ENCODE peak calls at places on chromosomes 2 and 18, in ten cellular contexts. One of them, this sample, is unnamed.

GRCh38 chr2:15844099-15844801 is 96.1 kb upstream of the MYCN start:
- DNase-seq in H4: no peak
- DNase-seq in GM13976: no peak
- DNase-seq in aorta: no peak
- DNase-seq in upper lobe of right lung: no peak
- DNase-seq in BJ: no peak
- DNase-seq in NCI-H2171: no peak
- DNase-seq in stimulated activated CD4-positive, alpha-beta T cell treated with anti-CD3 and anti-CD28 coated beads, Interleukin-15, amount 100 ng/mL, for 1 hour: no peak
- DNase-seq in lower lobe of right lung: no peak
- DNase-seq in AG04450: no peak
- DNase-seq in this sample: no peak

GRCh38 chr2:38274286-38275276 is 102.5 kb downstream of the ATL2 start:
- DNase-seq in upper lobe of right lung: no peak
- DNase-seq in GM13976: peak
- DNase-seq in AG04450: peak
- DNase-seq in BJ: peak
- DNase-seq in lower lobe of right lung: no peak
- DNase-seq in NCI-H2171: peak
- DNase-seq in stimulated activated CD4-positive, alpha-beta T cell treated with anti-CD3 and anti-CD28 coated beads, Interleukin-15, amount 100 ng/mL, for 1 hour: no peak
- DNase-seq in H4: peak
- DNase-seq in aorta: no peak
- DNase-seq in this sample: peak

GRCh38 chr2:233819884-233820765 is 34.2 kb downstream of the HJURP start:
- DNase-seq in stimulated activated CD4-positive, alpha-beta T cell treated with anti-CD3 and anti-CD28 coated beads, Interleukin-15, amount 100 ng/mL, for 1 hour: no peak
- DNase-seq in aorta: peak
- DNase-seq in lower lobe of right lung: no peak
- DNase-seq in upper lobe of right lung: peak
- DNase-seq in BJ: no peak
- DNase-seq in NCI-H2171: no peak
- DNase-seq in H4: no peak
- DNase-seq in GM13976: no peak
- DNase-seq in AG04450: no peak
- DNase-seq in this sample: no peak

GRCh38 chr2:206873426-206873825 is 65.9 kb upstream of the CPO start:
- DNase-seq in upper lobe of right lung: no peak
- DNase-seq in stimulated activated CD4-positive, alpha-beta T cell treated with anti-CD3 and anti-CD28 coated beads, Interleukin-15, amount 100 ng/mL, for 1 hour: no peak
- DNase-seq in aorta: no peak
- DNase-seq in NCI-H2171: peak
- DNase-seq in lower lobe of right lung: no peak
- DNase-seq in AG04450: no peak
- DNase-seq in GM13976: no peak
- DNase-seq in H4: no peak
- DNase-seq in BJ: no peak
- DNase-seq in this sample: no peak

GRCh38 chr2:20600756-20601325 is 50.1 kb downstream of the HS1BP3 start:
- DNase-seq in GM13976: no peak
- DNase-seq in stimulated activated CD4-positive, alpha-beta T cell treated with anti-CD3 and anti-CD28 coated beads, Interleukin-15, amount 100 ng/mL, for 1 hour: no peak
- DNase-seq in aorta: no peak
- DNase-seq in upper lobe of right lung: no peak
- DNase-seq in NCI-H2171: no peak
- DNase-seq in BJ: no peak
- DNase-seq in lower lobe of right lung: no peak
- DNase-seq in AG04450: no peak
- DNase-seq in H4: no peak
- DNase-seq in this sample: no peak

GRCh38 chr2:160431441-160431840 is 62.2 kb downstream of the RBMS1 start:
- DNase-seq in upper lobe of right lung: no peak
- DNase-seq in stimulated activated CD4-positive, alpha-beta T cell treated with anti-CD3 and anti-CD28 coated beads, Interleukin-15, amount 100 ng/mL, for 1 hour: no peak
- DNase-seq in NCI-H2171: no peak
- DNase-seq in BJ: no peak
- DNase-seq in lower lobe of right lung: no peak
- DNase-seq in AG04450: no peak
- DNase-seq in GM13976: no peak
- DNase-seq in H4: no peak
- DNase-seq in aorta: no peak
- DNase-seq in this sample: peak

GRCh38 chr2:229922449-229923386 is at the start of gene FBXO36:
- DNase-seq in H4: peak
- DNase-seq in lower lobe of right lung: peak
- DNase-seq in AG04450: no peak
- DNase-seq in stimulated activated CD4-positive, alpha-beta T cell treated with anti-CD3 and anti-CD28 coated beads, Interleukin-15, amount 100 ng/mL, for 1 hour: peak
- DNase-seq in BJ: no peak
- DNase-seq in GM13976: peak
- DNase-seq in aorta: peak
- DNase-seq in NCI-H2171: peak
- DNase-seq in upper lobe of right lung: peak
- DNase-seq in this sample: no peak

GRCh38 chr18:3906072-3906471 is 456.1 kb downstream of the TGIF1 start:
- DNase-seq in BJ: no peak
- DNase-seq in GM13976: no peak
- DNase-seq in aorta: no peak
- DNase-seq in upper lobe of right lung: no peak
- DNase-seq in H4: no peak
- DNase-seq in AG04450: no peak
- DNase-seq in NCI-H2171: no peak
- DNase-seq in lower lobe of right lung: no peak
- DNase-seq in stimulated activated CD4-positive, alpha-beta T cell treated with anti-CD3 and anti-CD28 coated beads, Interleukin-15, amount 100 ng/mL, for 1 hour: no peak
- DNase-seq in this sample: no peak

GRCh38 chr2:45000921-45001628 is 8.2 kb downstream of the SIX2 start:
- DNase-seq in H4: no peak
- DNase-seq in stimulated activated CD4-positive, alpha-beta T cell treated with anti-CD3 and anti-CD28 coated beads, Interleukin-15, amount 100 ng/mL, for 1 hour: no peak
- DNase-seq in BJ: no peak
- DNase-seq in upper lobe of right lung: no peak
- DNase-seq in AG04450: no peak
- DNase-seq in NCI-H2171: no peak
- DNase-seq in aorta: no peak
- DNase-seq in lower lobe of right lung: no peak
- DNase-seq in GM13976: peak
- DNase-seq in this sample: no peak

GRCh38 chr2:221461911-221462310 is 110.2 kb downstream of the EPHA4 start:
- DNase-seq in upper lobe of right lung: no peak
- DNase-seq in BJ: peak
- DNase-seq in aorta: no peak
- DNase-seq in NCI-H2171: no peak
- DNase-seq in stimulated activated CD4-positive, alpha-beta T cell treated with anti-CD3 and anti-CD28 coated beads, Interleukin-15, amount 100 ng/mL, for 1 hour: no peak
- DNase-seq in lower lobe of right lung: no peak
- DNase-seq in GM13976: no peak
- DNase-seq in H4: no peak
- DNase-seq in AG04450: no peak
- DNase-seq in this sample: peak

This sample was measured in mammary epithelial cell.